ENCODE peak calls at places on chromosomes 5 and 9, in eight cellular contexts. X, J, P, F, B, K, M and G are unnamed samples.

GRCh38 chr9:16106211-16106610 is 553.4 kb downstream of the CCDC171 start:
- DNase-seq in J (no peak), X (no peak), F (no peak), B (no peak), K (no peak), M (no peak), P (no peak), G (no peak)

GRCh38 chr5:147373328-147373727 is 136.5 kb downstream of the DPYSL3 start:
- DNase-seq in B (no peak), X (no peak), M (no peak), P (no peak), F (no peak), K (no peak), J (no peak), G (no peak)

GRCh38 chr5:1745190-1745805 is 54.3 kb downstream of the MRPL36 start:
- DNase-seq in J (no peak), X (peak), M (no peak), F (peak), P (no peak), B (no peak), K (no peak), G (no peak)

GRCh38 chr5:2863133-2863532 is 111.7 kb upstream of the IRX2 start:
- DNase-seq in K (no peak), F (no peak), B (no peak), P (no peak), X (no peak), J (peak), M (no peak), G (no peak)

GRCh38 chr5:125575561-125576504 is 829.4 kb upstream of the ZNF608 start:
- DNase-seq in J (no peak), M (no peak), P (no peak), X (no peak), B (no peak), K (peak), F (no peak), G (no peak)

GRCh38 chr5:53749611-53750010 is 189.2 kb downstream of the NDUFS4 start:
- DNase-seq in X (no peak), K (no peak), J (no peak), B (no peak), F (no peak), P (no peak), M (no peak), G (no peak)

GRCh38 chr9:94847486-94847885 is 121.0 kb downstream of the AOPEP start:
- DNase-seq in K (peak), F (no peak), P (no peak), X (no peak), B (no peak), M (peak), J (no peak), G (no peak)

GRCh38 chr9:35112257-35113020 is 3.2 kb downstream of the ATOSB start:
- DNase-seq in M (peak), P (no peak), J (no peak), K (no peak), F (peak), B (no peak), X (peak), G (peak)

GRCh38 chr5:139904566-139905400 is 109.2 kb downstream of the PSD2 start:
- DNase-seq in J (no peak), F (no peak), B (no peak), K (no peak), M (no peak), X (no peak), P (no peak), G (no peak)

GRCh38 chr9:74281674-74282073 is 215.5 kb upstream of the RORB start:
- DNase-seq in X (no peak), P (peak), K (no peak), F (no peak), J (no peak), B (no peak), M (no peak), G (no peak)

GRCh38 chr9:11149065-11149464 is 536.3 kb upstream of the PTPRD start:
- DNase-seq in X (no peak), J (no peak), P (no peak), B (no peak), M (no peak), K (no peak), F (no peak), G (no peak)

GRCh38 chr9:78215706-78216105 is 20.2 kb upstream of the CEP78 start:
- DNase-seq in F (no peak), K (no peak), J (no peak), B (no peak), M (no peak), X (no peak), P (no peak), G (no peak)

GRCh38 chr9:126275386-126276001 is 51.1 kb upstream of the MVB12B start:
- DNase-seq in B (no peak), P (no peak), J (no peak), K (no peak), X (no peak), M (no peak), F (peak), G (no peak)

GRCh38 chr9:32385885-32386283 is 1.4 kb downstream of the ACO1 start:
- DNase-seq in J (no peak), P (no peak), X (no peak), M (no peak), K (no peak), F (no peak), B (no peak), G (no peak)

GRCh38 chr5:176319827-176320554 is 41.6 kb downstream of the KIAA1191 start:
- DNase-seq in P (peak), J (no peak), B (no peak), M (no peak), F (no peak), X (no peak), K (peak), G (no peak)

GRCh38 chr5:135012033-135012588 is 21.9 kb downstream of the PITX1 start:
- DNase-seq in J (peak), M (no peak), B (no peak), P (no peak), X (no peak), K (no peak), F (no peak), G (peak)

GRCh38 chr5:118377420-118377819 is 610.9 kb downstream of the DTWD2 start:
- DNase-seq in P (no peak), X (no peak), M (no peak), J (no peak), K (no peak), B (no peak), F (no peak), G (no peak)

GRCh38 chr5:130385619-130386018 is 481.4 kb downstream of the CHSY3 start:
- DNase-seq in F (no peak), X (no peak), M (no peak), P (no peak), K (no peak), J (no peak), B (no peak), G (no peak)

GRCh38 chr5:180862645-180863044 is 1.6 kb upstream of the ZFP62 start:
- DNase-seq in X (no peak), K (no peak), B (no peak), P (no peak), M (no peak), J (no peak), F (no peak), G (no peak)

GRCh38 chr5:78758169-78758839 is 109.7 kb upstream of the LHFPL2 start:
- DNase-seq in K (no peak), X (no peak), J (no peak), P (no peak), F (no peak), B (no peak), M (no peak), G (no peak)

GRCh38 chr9:77392328-77392727 is 215.0 kb downstream of the VPS13A start:
- DNase-seq in J (no peak), X (no peak), M (no peak), P (no peak), K (no peak), B (no peak), F (no peak), G (no peak)

GRCh38 chr9:18665947-18666346 is 192.0 kb downstream of the ADAMTSL1 start:
- DNase-seq in M (no peak), K (no peak), F (no peak), X (no peak), B (no peak), P (no peak), J (no peak), G (no peak)

GRCh38 chr9:18666987-18667772 is 193.2 kb downstream of the ADAMTSL1 start:
- DNase-seq in X (no peak), M (no peak), P (no peak), J (no peak), K (no peak), F (no peak), B (no peak), G (no peak)

GRCh38 chr9:18668944-18669343 is 195.0 kb downstream of the ADAMTSL1 start:
- DNase-seq in B (no peak), J (no peak), X (no peak), K (no peak), F (no peak), P (peak), M (no peak), G (no peak)

GRCh38 chr9:18662320-18662719 is 188.4 kb downstream of the ADAMTSL1 start:
- DNase-seq in F (no peak), M (no peak), P (no peak), K (no peak), X (no peak), B (no peak), J (no peak), G (no peak)

DNA sequence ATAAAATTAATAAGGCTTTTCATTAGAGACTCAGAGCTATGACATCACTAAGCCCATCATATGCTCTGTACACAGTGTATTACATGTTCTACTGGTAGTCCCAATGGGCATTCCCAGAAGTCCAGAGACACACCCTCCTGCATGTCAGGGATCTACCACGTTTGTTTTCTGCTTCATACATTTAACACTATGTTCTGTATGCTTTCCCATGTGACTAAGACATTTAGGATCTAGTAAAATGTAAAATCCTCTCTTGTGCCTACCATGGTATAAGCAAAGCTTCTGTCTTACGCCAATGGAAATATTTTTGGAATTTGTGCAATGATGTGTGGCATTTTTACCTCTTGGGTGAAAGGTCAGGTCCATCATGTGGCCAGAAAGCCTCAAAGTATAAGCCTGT is 192.4 kb downstream of the ADAMTSL1 start:
- DNase-seq in B (no peak), K (no peak), J (no peak), F (no peak), X (no peak), P (no peak), M (no peak), G (no peak)
- H3K27ac ChIP-seq in B (no peak), K (no peak), J (no peak), F (no peak), X (no peak), P (no peak), M (no peak), G (no peak)

GRCh38 chr9:98488578-98489312 is 220.0 kb downstream of the GABBR2 start:
- DNase-seq in K (no peak), P (peak), M (peak), J (no peak), X (no peak), F (no peak), B (no peak), G (no peak)
- H3K27ac ChIP-seq in K (no peak), P (no peak), M (peak), J (no peak), X (no peak), F (no peak), B (no peak), G (no peak)

GRCh38 chr5:151686673-151687378 is at the start of gene SPARC:
- DNase-seq in K (peak), J (no peak), M (peak), F (peak), P (no peak), X (peak), B (peak), G (peak)
- H3K27ac ChIP-seq in K (peak), J (no peak), M (peak), F (peak), P (peak), X (peak), B (peak), G (peak)

GRCh38 chr5:113195197-113195715 is 218.7 kb downstream of the DCP2 start:
- DNase-seq in B (no peak), J (no peak), M (no peak), F (no peak), K (no peak), X (no peak), P (no peak), G (no peak)

GRCh38 chr5:113194125-113194524 is 217.5 kb downstream of the DCP2 start:
- DNase-seq in P (no peak), M (no peak), J (no peak), X (no peak), B (no peak), F (no peak), K (no peak), G (no peak)

GRCh38 chr5:113197456-113198200 is 221.0 kb downstream of the DCP2 start:
- DNase-seq in P (no peak), F (no peak), X (no peak), J (no peak), M (no peak), B (no peak), K (no peak), G (no peak)

GRCh38 chr5:113193311-113193978 is 216.8 kb downstream of the DCP2 start:
- DNase-seq in P (no peak), J (no peak), K (no peak), F (no peak), M (no peak), X (no peak), B (no peak), G (no peak)

DNA sequence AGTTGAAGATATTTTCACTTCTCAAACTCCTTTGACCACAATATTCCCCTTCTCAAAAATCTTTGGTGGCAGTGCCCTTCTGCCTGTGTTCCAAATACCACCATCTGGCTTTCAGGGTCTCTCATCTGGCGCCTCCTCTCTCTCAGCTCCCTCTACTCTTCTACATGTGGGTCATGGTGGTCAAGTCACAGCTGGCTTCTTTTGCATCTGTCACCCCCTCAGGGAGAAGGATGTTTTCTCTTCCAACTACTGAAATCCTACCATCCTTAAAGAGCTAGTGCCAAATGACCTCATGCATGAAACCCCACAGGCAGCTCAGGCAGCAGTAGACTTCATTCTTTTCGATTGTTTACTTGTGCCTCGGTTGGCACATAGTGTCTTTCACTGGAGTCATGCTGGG is 219.1 kb downstream of the DCP2 start:
- DNase-seq in J (no peak), P (no peak), K (no peak), F (no peak), X (no peak), B (no peak), M (no peak), G (no peak)
- H3K27ac ChIP-seq in J (no peak), P (no peak), K (no peak), F (no peak), X (no peak), B (no peak), M (no peak), G (no peak)

GRCh38 chr9:127963041-127963358 is 17.8 kb downstream of the EEIG1 start:
- DNase-seq in P (no peak), B (no peak), M (no peak), F (no peak), K (no peak), J (no peak), X (no peak), G (no peak)
- H3K27ac ChIP-seq in P (peak), B (peak), M (no peak), F (no peak), K (peak), J (peak), X (peak), G (peak)

GRCh38 chr9:121851641-121852091 is 200.2 kb downstream of the DAB2IP start:
- DNase-seq in P (no peak), B (no peak), M (no peak), X (no peak), F (no peak), J (no peak), K (no peak), G (no peak)
- H3K27ac ChIP-seq in P (no peak), B (peak), M (no peak), X (no peak), F (no peak), J (no peak), K (no peak), G (peak)

DNA sequence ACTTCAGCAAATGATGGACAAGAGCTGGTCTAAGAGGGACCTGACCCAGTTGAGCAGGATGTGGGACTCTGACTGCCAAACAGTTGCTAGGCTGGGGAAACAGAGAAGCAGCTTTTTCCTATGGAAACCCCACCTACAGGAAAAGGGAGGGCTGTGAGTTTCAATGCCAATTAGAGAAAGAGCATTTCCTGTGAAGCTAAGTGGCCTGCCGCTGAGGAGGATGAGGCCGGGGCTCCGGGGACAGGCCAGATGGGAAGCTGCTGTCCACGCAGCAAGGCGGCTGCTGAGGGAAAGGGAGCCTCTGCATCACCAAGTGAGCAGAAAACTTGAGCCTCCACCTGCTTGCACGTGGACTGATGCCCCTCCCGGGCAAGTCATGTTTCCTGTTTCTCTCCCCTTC is at the start of gene PCDH12:
- DNase-seq in F (peak), P (no peak), K (peak), M (no peak), J (no peak), X (peak), B (no peak), G (peak)
- H3K27ac ChIP-seq in F (peak), P (no peak), K (no peak), M (no peak), J (no peak), X (no peak), B (peak), G (peak)

GRCh38 chr5:40404613-40405012 is 275.1 kb upstream of the PTGER4 start:
- DNase-seq in P (no peak), J (no peak), K (no peak), M (no peak), B (no peak), X (no peak), F (no peak), G (no peak)

GRCh38 chr5:40409600-40409999 is 270.1 kb upstream of the PTGER4 start:
- DNase-seq in K (no peak), B (no peak), X (peak), F (peak), P (no peak), J (peak), M (no peak), G (no peak)

GRCh38 chr5:40406426-40407211 is 273.1 kb upstream of the PTGER4 start:
- DNase-seq in B (no peak), F (no peak), X (no peak), M (no peak), J (no peak), P (no peak), K (no peak), G (no peak)

GRCh38 chr5:40405230-40405629 is 274.5 kb upstream of the PTGER4 start:
- DNase-seq in X (no peak), M (peak), P (peak), F (no peak), B (no peak), K (no peak), J (no peak), G (no peak)

GRCh38 chr5:40405985-40406384 is 273.7 kb upstream of the PTGER4 start:
- DNase-seq in M (no peak), J (no peak), X (no peak), P (no peak), F (no peak), K (no peak), B (no peak), G (no peak)
- H3K27ac ChIP-seq in M (no peak), J (peak), X (no peak), P (no peak), F (peak), K (no peak), B (peak), G (peak)

DNA sequence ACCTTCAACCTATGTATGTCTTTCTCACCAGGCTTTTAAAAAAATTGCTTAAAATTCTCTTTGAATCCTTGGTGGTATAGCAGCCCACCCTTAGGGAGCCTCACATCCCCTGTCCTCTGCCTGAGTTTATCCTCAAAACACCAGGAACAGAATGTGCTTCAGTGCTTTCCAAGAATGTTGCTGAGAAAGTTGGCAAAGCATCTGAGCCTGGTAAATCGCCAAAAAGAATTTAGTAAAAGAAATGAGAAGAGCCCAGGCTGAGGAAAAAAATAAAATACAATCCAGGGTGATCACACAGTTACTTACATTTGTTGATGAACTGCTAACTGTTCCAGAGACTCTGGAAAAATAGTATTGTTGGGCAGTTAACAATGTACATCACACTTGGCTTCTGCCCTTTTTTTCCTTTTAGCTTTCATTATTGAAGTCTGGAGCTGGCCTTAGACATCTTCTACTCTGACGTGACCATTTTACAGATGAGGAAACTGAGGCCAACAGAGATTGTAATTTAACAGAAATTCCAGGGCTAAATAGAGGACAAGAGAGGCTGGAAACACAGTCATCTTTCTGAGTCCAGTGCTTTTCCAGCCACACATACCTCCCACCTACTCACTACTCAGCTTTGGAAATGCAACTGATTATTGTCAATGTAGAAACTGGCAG is 86.5 kb upstream of the ALDH1A1 start:
- DNase-seq in P (no peak), M (no peak), X (no peak), B (no peak), K (peak), J (no peak), F (no peak), G (no peak)
- H3K27ac ChIP-seq in P (peak), M (no peak), X (peak), B (peak), K (no peak), J (no peak), F (no peak), G (peak)